ENCODE peak calls at places on chromosomes 1 and 21, in nine cellular contexts. N, K, I, R, S, F, D, J and B are unnamed samples. For H3K27me3, the result is how much of the 10 kb centered on the place peaks cover.

GRCh38 chr1:214476229-214476957 is 75.0 kb downstream of the PTPN14 start:
- DNase-seq in D (no peak), F (no peak), R (no peak), K (peak), J (no peak), S (peak), N (peak), I (no peak), B (no peak)

GRCh38 chr1:93667642-93668041 is 14.0 kb downstream of the BCAR3 start:
- DNase-seq in K (no peak), N (no peak), J (no peak), R (no peak), S (no peak), D (no peak), F (no peak), I (no peak), B (no peak)

GRCh38 chr1:2783069-2783434 is 18.4 kb downstream of the TTC34 start:
- DNase-seq in R (peak), K (no peak), I (no peak), D (no peak), N (no peak), S (no peak), J (no peak), F (no peak), B (no peak)

GRCh38 chr1:154104433-154105082 is 50.3 kb downstream of the NUP210L start:
- DNase-seq in I (no peak), K (no peak), S (no peak), R (no peak), F (no peak), N (no peak), J (no peak), D (no peak), B (no peak)

GRCh38 chr1:179031855-179032513 is 6.3 kb downstream of the FAM20B start:
- DNase-seq in J (no peak), F (no peak), K (no peak), S (no peak), D (no peak), N (no peak), R (no peak), I (no peak), B (no peak)

GRCh38 chr21:37071561-37072238 is 1.2 kb downstream of the PIGP start:
- DNase-seq in N (peak), R (peak), K (no peak), I (peak), D (no peak), J (peak), S (peak), F (peak), B (no peak)

GRCh38 chr21:45154511-45155508 is 80.4 kb downstream of the ADARB1 start:
- DNase-seq in D (no peak), S (no peak), N (peak), K (no peak), R (no peak), F (no peak), J (no peak), I (no peak), B (no peak)

GRCh38 chr1:114982251-114982650 is 47.4 kb upstream of the TSHB start:
- DNase-seq in K (no peak), D (no peak), S (no peak), F (no peak), J (no peak), N (no peak), R (no peak), I (no peak), B (no peak)

GRCh38 chr21:44911384-44912157 is 9.1 kb downstream of the ITGB2 start:
- DNase-seq in K (no peak), I (peak), N (peak), D (peak), F (peak), R (no peak), J (peak), S (peak), B (peak)

GRCh38 chr1:160542303-160542945 is 19.4 kb upstream of the SLAMF6 start:
- DNase-seq in J (no peak), D (no peak), R (no peak), F (no peak), I (no peak), K (no peak), N (peak), S (no peak), B (no peak)

GRCh38 chr1:55252942-55253589 is 37.9 kb upstream of the USP24 start:
- DNase-seq in F (no peak), S (no peak), J (no peak), N (peak), R (no peak), I (no peak), D (no peak), K (no peak), B (peak)

GRCh38 chr1:94962745-94963265 is 35.9 kb upstream of the CNN3 start:
- DNase-seq in N (peak), K (no peak), I (peak), R (no peak), D (peak), S (peak), F (peak), J (peak), B (peak)

GRCh38 chr1:206461602-206462455 is 8.4 kb upstream of the IKBKE start:
- DNase-seq in K (peak), S (peak), I (peak), F (peak), N (peak), R (no peak), J (peak), D (no peak), B (no peak)

GRCh38 chr21:17612023-17612564 is 607 bp downstream of the BTG3 start:
- DNase-seq in J (peak), F (peak), K (no peak), N (peak), I (peak), S (peak), R (peak), D (peak), B (peak)

GRCh38 chr1:10691740-10692125 is 104.7 kb downstream of the CASZ1 start:
- DNase-seq in K (no peak), S (no peak), N (no peak), J (peak), I (no peak), R (no peak), F (no peak), D (peak), B (no peak)

GRCh38 chr1:118339431-118340146 is 154.6 kb upstream of the SPAG17 start:
- DNase-seq in K (no peak), R (no peak), J (no peak), I (no peak), S (no peak), N (no peak), D (no peak), F (no peak), B (no peak)

GRCh38 chr1:29125237-29125641 is 1.5 kb upstream of the TMEM200B start:
- DNase-seq in K (no peak), D (no peak), J (no peak), R (no peak), I (no peak), F (no peak), N (no peak), S (no peak), B (no peak)

GRCh38 chr1:58545591-58546519 is 671 bp downstream of the OMA1 start:
- DNase-seq in N (peak), R (peak), I (peak), J (peak), F (peak), K (no peak), S (peak), D (peak), B (peak)

GRCh38 chr1:43267291-43267805 is 2.4 kb upstream of the TMEM125 start:
- DNase-seq in R (no peak), J (no peak), I (no peak), N (peak), K (no peak), F (no peak), S (no peak), D (peak), B (no peak)

GRCh38 chr1:12712929-12713328 is 3.0 kb upstream of the AADACL3 start:
- DNase-seq in N (no peak), S (no peak), F (no peak), J (no peak), D (no peak), I (no peak), R (no peak), K (no peak), B (no peak)

GRCh38 chr1:232833966-232834535 is 28.8 kb downstream of the MAP10 start:
- DNase-seq in I (no peak), R (no peak), S (no peak), K (no peak), J (no peak), N (no peak), D (no peak), F (no peak), B (no peak)

GRCh38 chr1:198121058-198121829 is 35.6 kb upstream of the NEK7 start:
- DNase-seq in D (no peak), J (no peak), K (peak), I (no peak), R (no peak), S (no peak), N (no peak), F (no peak), B (no peak)

GRCh38 chr1:117527111-117527510 is 78.7 kb upstream of the TENT5C start:
- DNase-seq in D (no peak), S (no peak), R (no peak), F (no peak), K (no peak), N (no peak), I (no peak), J (no peak), B (no peak)

GRCh38 chr1:76640092-76640491 is 227.2 kb upstream of the ST6GALNAC5 start:
- DNase-seq in S (no peak), F (no peak), K (peak), N (no peak), R (no peak), J (no peak), I (no peak), D (no peak), B (no peak)

GRCh38 chr1:156298852-156299357 is at the start of gene VHLL:
- DNase-seq in R (no peak), K (no peak), S (no peak), D (no peak), I (no peak), N (no peak), J (no peak), F (no peak), B (no peak)

GRCh38 chr1:69929278-69930057 is 275.9 kb downstream of the LRRC40 start:
- DNase-seq in R (no peak), F (no peak), S (no peak), K (no peak), N (no peak), J (no peak), D (no peak), I (no peak), B (no peak)

GRCh38 chr1:173295995-173296394 is 88.9 kb upstream of the TNFSF4 start:
- DNase-seq in N (no peak), D (no peak), R (no peak), S (no peak), F (no peak), I (no peak), J (no peak), K (no peak), B (no peak)

GRCh38 chr1:118184737-118185082 is 318 bp downstream of the SPAG17 start:
- DNase-seq in K (no peak), F (no peak), R (no peak), J (no peak), D (no peak), N (no peak), S (no peak), I (no peak), B (no peak)

GRCh38 chr1:183609313-183609712 is 19.1 kb upstream of the NCF2 start:
- DNase-seq in F (peak), R (no peak), N (peak), D (no peak), S (no peak), J (peak), I (peak), K (no peak), B (no peak)

GRCh38 chr1:30145723-30146263 is 577.6 kb downstream of the MATN1 start:
- DNase-seq in F (no peak), D (no peak), J (no peak), N (no peak), S (no peak), R (peak), I (no peak), K (no peak), B (no peak)
- H3K27me3 ChIP-seq in F (under half), D (under half), J (under half), N (under half), S (under half), R (under half), I (under half), K (under half), B (under half)

DNA sequence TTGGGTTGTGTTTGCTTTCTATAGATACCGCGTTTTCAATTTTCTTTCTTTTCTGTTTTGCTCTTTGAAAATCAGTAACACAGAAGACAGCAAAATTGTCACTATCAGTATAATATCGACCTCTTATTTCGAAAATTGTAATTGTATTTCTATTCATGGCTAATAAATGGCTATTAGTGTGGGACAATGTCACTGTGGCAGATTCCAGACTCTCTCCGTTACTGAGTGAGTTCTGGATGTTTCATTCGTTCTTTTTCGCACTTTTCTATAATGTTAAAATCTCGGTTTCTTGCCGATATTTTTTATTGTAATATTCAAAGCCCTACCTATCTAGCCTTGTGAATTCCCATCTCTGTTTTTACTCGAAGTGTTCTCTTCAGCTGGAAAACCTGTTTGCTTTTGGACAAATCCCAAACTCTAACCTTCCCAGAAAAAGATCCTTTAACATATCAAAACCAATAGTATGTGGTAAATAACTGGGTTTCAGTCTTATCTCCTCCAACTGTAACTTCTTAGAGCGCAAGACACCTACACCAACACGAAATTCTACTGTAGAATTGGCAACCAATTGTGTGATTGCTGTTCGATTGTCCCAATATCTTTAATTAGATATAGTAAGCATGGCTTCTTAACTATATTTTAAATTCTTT is 6.0 kb upstream of the MPZL1 start:
- DNase-seq in K (no peak), F (no peak), J (no peak), R (no peak), N (no peak), I (no peak), D (no peak), S (no peak), B (no peak)
- TF ChIP-seq CTCF in K (no peak), F (no peak), J (peak), R (no peak), N (no peak), I (no peak), D (no peak), S (no peak), B (no peak)

DNA sequence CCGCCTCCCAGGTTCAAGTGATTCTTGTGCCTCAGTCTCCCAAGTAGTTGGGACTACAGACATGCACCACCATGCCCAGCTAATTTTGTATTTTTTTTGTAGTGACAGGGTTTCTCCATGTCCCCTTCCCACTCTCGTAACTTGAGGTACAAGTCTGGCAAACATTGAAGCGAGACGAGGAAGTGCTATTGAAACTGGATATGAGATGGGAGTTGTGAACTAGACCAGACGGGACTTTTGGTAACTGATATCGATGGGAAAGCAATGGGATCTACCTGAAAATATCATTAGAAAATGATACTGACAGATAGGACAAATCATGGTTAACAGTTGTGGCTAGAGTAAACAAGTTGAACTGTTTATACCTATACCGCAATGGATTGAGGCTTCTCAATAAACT is 95.2 kb upstream of the TRABD2B start:
- DNase-seq in N (no peak), J (no peak), F (no peak), S (no peak), I (no peak), K (no peak), R (no peak), D (no peak), B (no peak)
- TF ChIP-seq POLR2A in N (no peak), J (no peak), F (no peak), S (no peak), I (no peak), K (no peak), R (no peak), D (no peak), B (no peak)

GRCh38 chr1:18651727-18652126 is 21.1 kb downstream of the PAX7 start:
- DNase-seq in I (no peak), N (no peak), D (no peak), F (no peak), K (no peak), R (no peak), S (no peak), J (no peak), B (no peak)
- H3K27me3 ChIP-seq in I (half or more), N (under half), D (under half), F (under half), K (under half), R (half or more), S (under half), J (half or more), B (under half)

GRCh38 chr1:109783436-109783835 is 19.7 kb upstream of the EPS8L3 start:
- DNase-seq in N (peak), D (peak), F (peak), R (no peak), I (no peak), J (no peak), K (peak), S (peak), B (no peak)

GRCh38 chr1:109780982-109781381 is 17.3 kb upstream of the EPS8L3 start:
- DNase-seq in D (no peak), S (no peak), K (no peak), N (no peak), R (no peak), I (no peak), J (no peak), F (no peak), B (no peak)

GRCh38 chr1:109782514-109782913 is 18.8 kb upstream of the EPS8L3 start:
- DNase-seq in R (no peak), I (no peak), N (no peak), S (no peak), J (no peak), D (peak), K (no peak), F (peak), B (no peak)

GRCh38 chr1:109782927-109783326 is 19.2 kb upstream of the EPS8L3 start:
- DNase-seq in I (no peak), F (no peak), D (no peak), K (no peak), S (no peak), R (no peak), J (no peak), N (no peak), B (no peak)

DNA sequence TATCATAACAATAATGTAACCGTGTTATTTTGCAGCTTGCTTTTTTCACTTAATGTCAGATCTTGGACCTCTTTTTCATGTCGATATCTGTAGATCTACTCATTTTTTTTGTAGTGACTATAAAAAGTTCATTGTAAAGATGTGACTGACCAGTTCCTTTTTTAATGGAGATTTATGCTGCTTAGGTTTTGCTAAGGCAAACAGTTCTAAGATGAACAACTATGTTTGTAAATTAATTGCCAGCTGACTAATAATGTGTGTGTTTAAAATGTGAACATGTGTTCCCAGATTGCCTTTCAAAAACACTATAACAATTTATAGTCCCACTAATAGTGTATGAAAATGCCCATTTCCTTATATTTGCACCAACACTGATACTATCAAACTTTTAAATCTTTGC is 18.1 kb upstream of the EPS8L3 start:
- DNase-seq in R (no peak), I (no peak), D (no peak), K (no peak), F (no peak), J (no peak), N (no peak), S (no peak), B (no peak)
- TF ChIP-seq CTCF in R (no peak), I (no peak), D (no peak), K (no peak), F (no peak), J (no peak), N (no peak), S (no peak), B (no peak)

GRCh38 chr1:110384581-110385321 is 6.1 kb downstream of the SLC16A4 start:
- DNase-seq in J (peak), S (no peak), N (no peak), R (no peak), I (no peak), K (no peak), D (peak), F (no peak), B (no peak)
- TF ChIP-seq POLR2A in J (peak), S (no peak), N (no peak), R (no peak), I (no peak), K (no peak), D (no peak), F (no peak), B (no peak)

GRCh38 chr1:210233216-210233494 is 559 bp downstream of the SERTAD4 start:
- DNase-seq in K (no peak), F (no peak), N (no peak), R (no peak), J (no peak), D (peak), S (no peak), I (no peak), B (no peak)

GRCh38 chr1:210234254-210234747 is 1.7 kb downstream of the SERTAD4 start:
- DNase-seq in J (no peak), F (no peak), I (peak), N (no peak), S (no peak), K (no peak), D (no peak), R (no peak), B (no peak)

GRCh38 chr1:210231846-210232523 is 611 bp upstream of the SERTAD4 start:
- DNase-seq in D (no peak), K (no peak), N (no peak), I (peak), J (no peak), S (no peak), R (no peak), F (peak), B (no peak)

GRCh38 chr1:210233495-210234253 is 1.1 kb downstream of the SERTAD4 start:
- DNase-seq in R (no peak), J (peak), F (peak), S (peak), D (no peak), N (peak), K (peak), I (peak), B (no peak)

GRCh38 chr1:210232524-210233215 is at the start of gene SERTAD4:
- DNase-seq in R (no peak), K (peak), I (peak), N (peak), S (peak), D (no peak), J (peak), F (peak), B (no peak)
- H3K27me3 ChIP-seq in R (under half), K (under half), I (under half), N (under half), S (under half), D (under half), J (under half), F (under half), B (under half)

GRCh38 chr1:228870041-228870713 is 134.9 kb downstream of the RHOU start:
- DNase-seq in D (no peak), K (no peak), S (no peak), F (no peak), N (no peak), R (no peak), J (no peak), I (no peak), B (no peak)

GRCh38 chr1:228873714-228874113 is 138.4 kb downstream of the RHOU start:
- DNase-seq in D (no peak), I (no peak), K (no peak), J (no peak), S (no peak), N (no peak), R (no peak), F (no peak), B (no peak)

GRCh38 chr1:228869312-228869824 is 134.1 kb downstream of the RHOU start:
- DNase-seq in D (no peak), R (no peak), J (no peak), I (no peak), K (no peak), S (no peak), F (no peak), N (no peak), B (no peak)

GRCh38 chr1:228871314-228872061 is 136.2 kb downstream of the RHOU start:
- DNase-seq in R (no peak), S (no peak), F (no peak), I (no peak), N (no peak), J (no peak), K (no peak), D (no peak), B (no peak)

DNA sequence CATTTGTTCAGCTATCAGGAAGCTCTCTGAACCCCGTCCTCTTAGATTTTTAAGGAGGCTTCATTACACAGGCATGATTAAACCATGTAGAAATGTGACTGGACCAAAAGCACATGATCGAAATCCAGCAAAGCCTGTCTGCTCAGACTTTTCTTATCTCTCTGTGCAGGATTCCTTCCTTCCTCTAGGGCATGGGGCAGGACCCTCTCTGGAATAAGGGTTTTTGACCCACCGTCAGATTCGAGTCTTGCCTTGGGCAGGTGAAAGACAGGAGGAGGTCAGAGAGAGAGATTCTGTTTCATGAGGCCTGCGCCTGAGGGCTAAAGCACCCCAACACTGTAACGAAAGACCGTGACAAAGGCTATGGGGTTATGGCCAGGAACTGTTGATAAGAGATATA is 136.8 kb downstream of the RHOU start:
- DNase-seq in N (no peak), K (no peak), J (no peak), I (no peak), R (no peak), F (no peak), S (no peak), D (no peak), B (no peak)
- TF ChIP-seq CTCF in N (no peak), K (no peak), J (no peak), I (no peak), R (no peak), F (no peak), S (no peak), D (no peak), B (no peak)